ENCODE peak calls at places on chromosomes 4 and X, in eight cellular contexts. K is AG10803, F is GM13976, Y is GM12865, D is fibroblast of mammary gland, X is OCI-LY7, L is transverse colon, U is fibroblast of pulmonary artery. R is an unnamed sample.

GRCh38 chr4:23368081-23368697 is 521.7 kb downstream of the PPARGC1A start:
- DNase-seq in K (no peak), F (no peak), Y (no peak), D (no peak), X (no peak), L (peak; percentile 44), U (no peak), R (no peak)

GRCh38 chr4:72767903-72768817 is 199.1 kb upstream of the ADAMTS3 start:
- DNase-seq in K (peak; percentile 79), F (no peak), Y (no peak), D (peak; percentile 83), X (no peak), L (no peak), U (peak; percentile 96), R (no peak)

GRCh38 chr4:111475001-111475400 is 670.3 kb upstream of the FAM241A start:
- DNase-seq in K (peak; percentile 56), F (no peak), Y (no peak), D (peak; percentile 66), X (no peak), L (peak; percentile 57), U (peak; percentile 18), R (no peak)

GRCh38 chr4:9709724-9710123 is 71.7 kb upstream of the DRD5 start:
- DNase-seq in K (no peak), F (no peak), Y (no peak), D (no peak), X (no peak), L (no peak), U (no peak), R (no peak)

GRCh38 chrX:35380808-35381700 is 417.1 kb upstream of the MAGEB16 start:
- DNase-seq in K (peak; percentile 1), F (peak; percentile 11), Y (peak; percentile 8), D (peak; percentile 32), X (peak; percentile 13), L (no peak), U (peak; percentile 18), R (no peak)

GRCh38 chr4:186201535-186202230 is 10.3 kb downstream of the CYP4V2 start:
- DNase-seq in K (peak; percentile 25), F (peak; percentile 68), Y (peak; percentile 56), D (peak; percentile 27), X (peak; percentile 83), L (peak; percentile 71), U (peak; percentile 57), R (peak; percentile 73)

GRCh38 chr4:7967063-7967440 is 27.4 kb upstream of the AFAP1 start:
- DNase-seq in K (no peak), F (no peak), Y (no peak), D (no peak), X (no peak), L (no peak), U (no peak), R (no peak)

GRCh38 chr4:83358410-83358809 is 23.8 kb upstream of the HPSE start:
- DNase-seq in K (peak; percentile 66), F (no peak), Y (no peak), D (peak; percentile 71), X (no peak), L (no peak), U (peak; percentile 85), R (no peak)

GRCh38 chrX:77061533-77061932 is 385.7 kb upstream of the FGF16 start:
- DNase-seq in K (no peak), F (no peak), Y (no peak), D (no peak), X (no peak), L (no peak), U (no peak), R (no peak)

GRCh38 chrX:38149016-38149415 is 71.7 kb downstream of the SRPX start:
- DNase-seq in K (no peak), F (no peak), Y (no peak), D (no peak), X (no peak), L (no peak), U (no peak), R (no peak)

GRCh38 chr4:8220661-8221446 is 21.8 kb downstream of the SH3TC1 start:
- DNase-seq in K (no peak), F (no peak), Y (no peak), D (no peak), X (no peak), L (no peak), U (no peak), R (no peak)

GRCh38 chrX:21479695-21480280 is 105.6 kb downstream of the CNKSR2 start:
- DNase-seq in K (peak; percentile 60), F (peak; percentile 16), Y (peak; percentile 40), D (peak; percentile 67), X (peak; percentile 47), L (no peak), U (peak; percentile 74), R (peak; percentile 1)
- TF ChIP-seq CTCF in K (peak; percentile 73), F (peak; percentile 58), Y (peak; percentile 49), D (peak; percentile 79), X (peak; percentile 69), L (peak; percentile 45), U (peak; percentile 64), R (peak; percentile 30)

DNA sequence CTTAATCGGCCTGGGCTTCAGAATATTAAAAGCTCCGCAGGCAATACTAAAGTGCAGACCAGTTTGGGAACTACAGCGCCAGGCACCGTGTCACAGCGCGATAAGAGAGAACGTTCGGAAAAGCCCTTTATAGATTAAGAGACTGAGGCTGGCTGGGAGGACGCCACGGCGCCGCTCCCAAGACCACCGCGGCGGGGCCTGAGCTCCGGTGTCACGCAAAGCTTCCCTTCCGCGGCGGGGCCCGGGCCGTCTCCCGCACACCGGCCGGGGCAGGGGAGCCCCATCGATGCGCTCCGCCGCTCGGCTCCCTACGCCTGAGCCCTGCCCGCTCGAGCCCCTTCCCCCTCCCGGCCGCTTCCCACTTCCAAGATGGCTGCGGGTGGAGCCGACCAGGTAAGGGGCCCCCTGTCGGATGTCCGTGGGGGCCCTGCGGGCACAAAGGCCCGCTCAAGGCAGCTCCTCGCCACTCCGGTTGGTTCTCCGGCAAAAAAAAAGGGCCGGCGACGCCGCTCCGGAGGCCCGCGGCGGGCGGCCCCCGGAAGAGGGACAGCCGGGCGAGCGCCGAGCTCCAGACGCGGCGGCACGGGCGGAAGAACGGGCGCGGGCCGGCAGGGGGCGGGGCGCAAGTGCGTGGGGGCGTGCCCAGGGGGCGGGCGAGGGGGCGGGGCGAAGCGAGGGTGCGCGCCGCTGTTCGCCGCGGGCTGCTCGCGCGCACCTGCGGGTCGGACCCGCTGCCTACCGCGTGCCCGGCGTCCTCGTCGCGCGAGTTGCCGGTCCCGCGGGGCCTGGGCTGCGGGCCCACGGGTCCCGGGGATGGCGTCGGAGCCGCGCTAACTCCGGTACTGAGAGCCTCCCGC is at the start of gene TBC1D14:
- DNase-seq in K (peak; percentile 82), F (peak; percentile 97), Y (peak; percentile 92), D (peak; percentile 74), X (peak; percentile 89), L (peak; percentile 91), U (peak; percentile 83), R (peak; percentile 88)
- TF ChIP-seq CTCF in K (no peak), F (no peak), Y (no peak), D (no peak), X (peak; percentile 37), L (peak; percentile 8), U (no peak), R (no peak)

DNA sequence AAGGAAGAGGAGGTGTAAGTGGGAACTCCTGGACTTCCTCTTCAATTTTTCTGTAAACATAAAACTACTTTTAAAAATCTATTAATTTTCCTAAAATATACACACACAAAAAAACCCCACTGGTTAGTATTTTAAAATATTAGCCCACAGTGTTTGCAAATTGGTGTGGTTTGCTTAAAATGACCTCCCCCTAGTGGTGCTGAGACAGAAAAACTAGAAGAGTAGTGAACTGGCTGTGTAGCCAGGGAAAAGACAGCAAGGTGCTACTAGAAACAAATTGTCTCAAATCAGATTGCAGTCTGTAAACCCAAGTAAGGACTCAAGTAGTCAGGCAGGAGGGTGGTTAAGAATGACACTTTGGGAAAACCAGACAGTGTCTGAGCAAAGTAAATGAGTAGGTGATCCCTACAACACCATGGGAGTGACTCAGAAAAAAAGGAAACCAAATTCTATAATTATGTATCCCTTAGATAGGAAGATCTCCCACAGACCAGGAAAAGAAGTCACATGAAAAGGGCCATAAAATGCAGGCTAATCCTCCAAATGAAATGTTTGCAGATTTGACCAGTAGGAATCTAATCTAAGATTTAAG is 26.0 kb downstream of the AMTN start:
- DNase-seq in K (peak; percentile 14), F (no peak), Y (peak; percentile 21), D (peak; percentile 10), X (peak; percentile 39), L (no peak), U (peak; percentile 30), R (no peak)
- TF ChIP-seq CTCF in K (peak; percentile 59), F (peak; percentile 49), Y (peak; percentile 53), D (peak; percentile 54), X (peak; percentile 83), L (no peak), U (peak; percentile 70), R (peak; percentile 16)

DNA sequence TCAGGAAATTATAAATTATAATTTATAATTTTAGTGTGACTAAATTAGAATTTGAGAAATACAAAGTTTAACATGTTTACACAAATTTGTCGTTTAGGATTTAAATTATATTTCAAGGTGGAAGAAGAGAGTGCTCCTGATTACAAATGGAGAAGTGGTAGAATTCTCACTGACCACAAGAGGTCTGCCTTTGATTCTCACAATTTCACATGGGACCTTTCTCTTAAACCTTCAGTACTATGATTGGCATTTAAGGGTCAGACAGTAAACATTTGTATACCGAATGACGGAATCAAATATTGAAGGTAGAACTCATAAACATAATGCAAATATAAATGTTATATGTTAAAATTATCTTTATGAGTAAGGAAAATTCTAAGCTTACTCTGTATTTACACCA is 171.7 kb downstream of the SLIT2 start:
- DNase-seq in K (no peak), F (no peak), Y (no peak), D (no peak), X (no peak), L (no peak), U (no peak), R (no peak)
- TF ChIP-seq CTCF in K (no peak), F (no peak), Y (no peak), D (no peak), X (no peak), L (no peak), U (no peak), R (no peak)

DNA sequence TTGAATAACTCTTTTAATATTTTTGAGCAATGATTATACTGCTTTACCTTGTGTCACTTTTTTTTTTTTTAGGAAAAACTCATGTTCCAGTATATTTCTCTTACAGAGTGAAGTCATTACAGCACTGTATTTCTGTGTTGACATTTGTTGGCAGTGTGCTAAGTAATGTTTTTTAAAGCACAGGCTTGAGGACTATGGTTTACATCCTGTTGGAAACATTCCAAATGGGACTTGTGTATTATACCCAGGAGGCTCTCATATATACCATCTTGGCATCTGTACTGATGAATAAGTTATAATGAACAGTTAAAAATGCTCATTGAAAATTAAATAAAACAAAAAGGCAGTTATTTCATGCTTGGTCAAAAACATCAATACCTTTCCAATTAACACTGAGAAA is 33.8 kb downstream of the CEP44 start:
- DNase-seq in K (no peak), F (no peak), Y (no peak), D (peak; percentile 56), X (no peak), L (no peak), U (peak; percentile 68), R (no peak)
- TF ChIP-seq CTCF in K (no peak), F (no peak), Y (no peak), D (no peak), X (no peak), L (no peak), U (no peak), R (no peak)

GRCh38 chr4:92266521-92266920 is 37.2 kb upstream of the GRID2 start:
- DNase-seq in K (no peak), F (no peak), Y (no peak), D (no peak), X (no peak), L (no peak), U (no peak), R (no peak)
- TF ChIP-seq CTCF in K (no peak), F (no peak), Y (no peak), D (no peak), X (no peak), L (no peak), U (no peak), R (no peak)

GRCh38 chrX:11210397-11210796 is 82.8 kb upstream of the AMELX start:
- DNase-seq in K (peak; percentile 41), F (no peak), Y (no peak), D (peak; percentile 24), X (no peak), L (no peak), U (peak; percentile 4), R (no peak)
- TF ChIP-seq CTCF in K (no peak), F (no peak), Y (no peak), D (no peak), X (no peak), L (no peak), U (no peak), R (no peak)

R was measured in activated CD8-positive, alpha-beta T cell treated with anti-CD3 and anti-CD28 coated beads for 36 hours.